ENCODE peak calls at places on chromosomes 13 and 19, in four cellular contexts. Z is K562, S is HepG2, A is GM12878. N is an unnamed sample.

GRCh38 chr19:18059297-18059696 is 27.4 kb downstream of the IL12RB1 start:
- DNase-seq in Z (no peak), S (no peak), A (no peak), N (no peak)

GRCh38 chr19:53172892-53173291 is 14.0 kb upstream of the ZNF347 start:
- DNase-seq in Z (no peak), S (peak), A (no peak), N (no peak)

GRCh38 chr13:51697181-51697580 is 106.8 kb downstream of the DHRS12 start:
- DNase-seq in Z (no peak), S (no peak), A (no peak), N (no peak)

GRCh38 chr19:53365899-53366493 is 491 bp downstream of the ZNF525 start:
- DNase-seq in Z (no peak), S (peak), A (no peak), N (peak)

GRCh38 chr19:23345838-23346237 is 49.4 kb downstream of the ZNF91 start:
- DNase-seq in Z (peak), S (no peak), A (no peak), N (peak)

GRCh38 chr19:37914908-37915307 is 7.9 kb downstream of the SIPA1L3 start:
- DNase-seq in Z (no peak), S (no peak), A (peak), N (no peak)

GRCh38 chr13:111559612-111560423 is 239.4 kb downstream of the TEX29 start:
- DNase-seq in Z (no peak), S (no peak), A (no peak), N (no peak)

GRCh38 chr19:29380581-29380980 is 145.2 kb upstream of the VSTM2B start:
- DNase-seq in Z (no peak), S (no peak), A (no peak), N (no peak)

GRCh38 chr13:99501952-99502310 is 659 bp downstream of the TM9SF2 start:
- DNase-seq in Z (no peak), S (no peak), A (no peak), N (no peak)

GRCh38 chr19:48741222-48741999 is 1.0 kb upstream of the RASIP1 start:
- DNase-seq in Z (peak), S (no peak), A (no peak), N (peak)

GRCh38 chr19:45641274-45642105 is 2.3 kb upstream of the EML2 start:
- DNase-seq in Z (peak), S (peak), A (peak), N (peak)

GRCh38 chr19:5805465-5806132 is 732 bp downstream of the NRTN start:
- DNase-seq in Z (peak), S (peak), A (no peak), N (peak)

GRCh38 chr13:79405501-79405830 is 589 bp downstream of the RBM26 start:
- DNase-seq in Z (no peak), S (no peak), A (no peak), N (peak)

GRCh38 chr13:36966404-36966803 is 32.7 kb downstream of the ALG5 start:
- DNase-seq in Z (no peak), S (no peak), A (no peak), N (no peak)

GRCh38 chr13:20069956-20070355 is 90.9 kb downstream of the GJA3 start:
- DNase-seq in Z (no peak), S (no peak), A (no peak), N (no peak)

GRCh38 chr19:10691178-10691881 is 9.9 kb upstream of the QTRT1 start:
- DNase-seq in Z (no peak), S (no peak), A (no peak), N (no peak)

GRCh38 chr19:40366697-40367561 is 18.4 kb downstream of the PLD3 start:
- DNase-seq in Z (peak), S (no peak), A (no peak), N (peak)

GRCh38 chr13:91162180-91162579 is 185.3 kb upstream of the MIR17HG start:
- DNase-seq in Z (no peak), S (no peak), A (no peak), N (peak)

GRCh38 chr13:75357576-75358295 is 124.2 kb downstream of the TBC1D4 start:
- DNase-seq in Z (peak), S (peak), A (no peak), N (peak)

GRCh38 chr13:97506511-97506910 is 72.5 kb downstream of the RAP2A start:
- DNase-seq in Z (no peak), S (no peak), A (no peak), N (no peak)

GRCh38 chr19:679418-680286 is 3.5 kb downstream of the FSTL3 start:
- DNase-seq in Z (peak), S (no peak), A (no peak), N (no peak)

GRCh38 chr19:44540736-44541135 is 11.3 kb upstream of the CEACAM20 start:
- DNase-seq in Z (no peak), S (no peak), A (no peak), N (no peak)

GRCh38 chr13:73138967-73139491 is 80.2 kb downstream of the KLF5 start:
- DNase-seq in Z (no peak), S (no peak), A (no peak), N (no peak)

GRCh38 chr19:38264486-38265212 is at the start of gene SPINT2:
- DNase-seq in Z (no peak), S (no peak), A (no peak), N (peak)

GRCh38 chr13:26951581-26952177 is 191.1 kb upstream of the GPR12 start:
- DNase-seq in Z (no peak), S (peak), A (no peak), N (no peak)

GRCh38 chr19:16327911-16328823 is 3.5 kb downstream of the KLF2 start:
- DNase-seq in Z (no peak), S (no peak), A (no peak), N (no peak)

GRCh38 chr19:1402411-1403070 is 1.2 kb upstream of the GAMT start:
- DNase-seq in Z (no peak), S (no peak), A (no peak), N (no peak)

GRCh38 chr19:18417250-18418033 is 1.8 kb upstream of the SSBP4 start:
- DNase-seq in Z (peak), S (peak), A (no peak), N (peak)

GRCh38 chr19:2305974-2306806 is 1.8 kb downstream of the LINGO3 start:
- DNase-seq in Z (no peak), S (no peak), A (no peak), N (no peak)

GRCh38 chr13:43991773-43992201 is 112.1 kb downstream of the LACC1 start:
- DNase-seq in Z (no peak), S (no peak), A (no peak), N (no peak)

GRCh38 chr19:27775395-27775794 is 1437.6 kb downstream of the UQCRFS1 start:
- DNase-seq in Z (peak), S (no peak), A (no peak), N (no peak)

GRCh38 chr19:639251-640155 is at the start of gene FGF22:
- DNase-seq in Z (peak), S (peak), A (no peak), N (peak)

GRCh38 chr13:110874508-110874960 is 40.3 kb downstream of the ANKRD10 start:
- DNase-seq in Z (peak), S (peak), A (no peak), N (peak)

GRCh38 chr13:24074687-24075086 is 85.8 kb upstream of the SPATA13 start:
- DNase-seq in Z (no peak), S (no peak), A (no peak), N (no peak)

GRCh38 chr19:42006569-42006968 is 12.5 kb upstream of the ATP1A3 start:
- DNase-seq in Z (no peak), S (no peak), A (no peak), N (no peak)

GRCh38 chr13:28043224-28043623 is 54.7 kb upstream of the URAD start:
- DNase-seq in Z (no peak), S (no peak), A (no peak), N (no peak)

GRCh38 chr13:110345266-110345665 is 38.2 kb downstream of the COL4A2 start:
- DNase-seq in Z (no peak), S (no peak), A (no peak), N (no peak)

GRCh38 chr13:105410602-105411001 is 1124.9 kb downstream of the EFNB2 start:
- DNase-seq in Z (peak), S (peak), A (no peak), N (peak)

GRCh38 chr19:13951043-13951442 is 1.3 kb upstream of the DCAF15 start:
- DNase-seq in Z (no peak), S (no peak), A (no peak), N (no peak)

GRCh38 chr19:13951799-13952153 is 533 bp upstream of the DCAF15 start:
- DNase-seq in Z (no peak), S (no peak), A (no peak), N (no peak)

GRCh38 chr19:13952154-13953020 is at the start of gene DCAF15:
- DNase-seq in Z (peak), S (peak), A (peak), N (peak)

DNA sequence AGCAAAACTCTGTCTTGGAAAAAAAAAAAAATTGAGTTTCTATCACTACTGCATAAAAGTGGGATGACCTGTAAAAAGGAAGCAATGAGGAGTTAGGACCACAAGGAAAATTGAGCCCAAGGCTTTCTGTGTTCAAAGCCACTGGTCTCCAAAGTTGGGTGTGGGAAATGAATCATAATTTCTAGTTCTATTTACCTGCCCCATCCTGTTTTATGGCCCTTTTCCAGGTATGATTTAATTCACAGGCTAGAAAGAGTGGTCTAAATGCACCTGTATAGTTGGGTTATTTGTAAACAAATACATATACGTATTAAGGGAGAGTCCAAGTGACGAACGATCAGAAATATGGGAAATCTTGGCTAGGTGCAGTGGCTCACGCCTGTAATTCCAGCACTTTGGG is 5.9 kb upstream of the DCAF15 start:
- DNase-seq in Z (no peak), S (no peak), A (no peak), N (no peak)
- TF ChIP-seq TCF7 in Z (no peak), S (no peak), A (no peak), N (no peak)

GRCh38 chr13:67106502-67107057 is 123.6 kb downstream of the PCDH9 start:
- DNase-seq in Z (no peak), S (no peak), A (no peak), N (no peak)
- TF ChIP-seq CBFB in Z (no peak), S (no peak), A (no peak), N (no peak)

GRCh38 chr13:83221813-83222241 is 660.4 kb downstream of the SLITRK1 start:
- DNase-seq in Z (no peak), S (no peak), A (no peak), N (no peak)
- TF ChIP-seq TCF7 in Z (no peak), S (no peak), A (no peak), N (no peak)

GRCh38 chr13:113117956-113118327 is 4.7 kb upstream of the F10 start:
- DNase-seq in Z (no peak), S (no peak), A (no peak), N (no peak)
- TF ChIP-seq CBFB in Z (no peak), S (no peak), A (no peak), N (no peak)

GRCh38 chr13:59126474-59126873 is 1037.3 kb downstream of the DIAPH3 start:
- DNase-seq in Z (no peak), S (no peak), A (no peak), N (no peak)
- TF ChIP-seq TCF7 in Z (no peak), S (no peak), A (no peak), N (no peak)

DNA sequence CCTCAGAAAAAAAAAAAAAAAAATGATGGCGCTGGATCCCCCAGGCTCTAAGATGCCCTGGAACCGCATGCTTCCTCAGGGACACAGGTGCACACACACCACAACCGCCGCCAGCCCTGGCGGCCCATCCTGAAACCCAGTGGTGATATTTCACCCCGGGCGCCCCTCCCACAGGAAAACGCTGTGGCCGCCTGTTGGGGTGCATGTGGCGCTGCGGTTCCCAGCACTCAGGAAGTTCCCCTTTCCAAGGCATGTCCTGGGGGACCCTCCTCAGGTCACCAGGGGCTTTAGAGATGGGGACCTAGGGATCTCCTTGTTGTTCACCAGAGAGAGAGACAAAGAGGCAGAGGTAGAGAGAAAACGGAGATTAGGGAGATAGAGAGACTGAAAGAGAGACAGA is 2.5 kb downstream of the ADGRE2 start:
- DNase-seq in Z (peak), S (no peak), A (no peak), N (peak)
- TF ChIP-seq CBFB in Z (no peak), S (no peak), A (no peak), N (no peak)